ENCODE peak calls at places on chromosomes 12 and 14, in four cellular contexts. One of them, this sample, is unnamed.

GRCh38 chr12:26277511-26278246 is 82.3 kb downstream of the SSPN start:
- DNase-seq in T follicular helper cell: no peak
- DNase-seq in GM10248: no peak
- DNase-seq in A172: peak
- DNase-seq in this sample: no peak

GRCh38 chr12:81274619-81275018 is 196.7 kb downstream of the ACSS3 start:
- DNase-seq in T follicular helper cell: no peak
- DNase-seq in A172: peak
- DNase-seq in GM10248: no peak
- DNase-seq in this sample: no peak

GRCh38 chr14:33287204-33287603 is 348.5 kb downstream of the NPAS3 start:
- DNase-seq in T follicular helper cell: no peak
- DNase-seq in A172: peak
- DNase-seq in GM10248: no peak
- DNase-seq in this sample: no peak

GRCh38 chr12:67999244-67999643 is 10.0 kb downstream of the IFNG-AS1 start:
- DNase-seq in A172: no peak
- DNase-seq in T follicular helper cell: no peak
- DNase-seq in GM10248: no peak
- DNase-seq in this sample: no peak

GRCh38 chr14:64266206-64266605 is 28.0 kb downstream of the ESR2 start:
- DNase-seq in A172: peak
- DNase-seq in GM10248: no peak
- DNase-seq in T follicular helper cell: no peak
- DNase-seq in this sample: peak

GRCh38 chr14:61568572-61569011 is 126.7 kb upstream of the HIF1A start:
- DNase-seq in GM10248: peak
- DNase-seq in A172: no peak
- DNase-seq in T follicular helper cell: peak
- DNase-seq in this sample: no peak

GRCh38 chr14:61211476-61212262 is 69.5 kb downstream of the TMEM30B start:
- DNase-seq in T follicular helper cell: no peak
- DNase-seq in GM10248: no peak
- DNase-seq in A172: no peak
- DNase-seq in this sample: no peak

GRCh38 chr12:15323530-15323929 is 1.2 kb downstream of the PTPRO start:
- DNase-seq in A172: no peak
- DNase-seq in T follicular helper cell: no peak
- DNase-seq in GM10248: no peak
- DNase-seq in this sample: no peak

GRCh38 chr12:56128669-56129209 is 672 bp downstream of the ESYT1 start:
- DNase-seq in GM10248: peak
- DNase-seq in A172: no peak
- DNase-seq in T follicular helper cell: no peak
- DNase-seq in this sample: no peak

GRCh38 chr12:21678959-21679358 is 21.3 kb upstream of the LDHB start:
- DNase-seq in A172: no peak
- DNase-seq in GM10248: no peak
- DNase-seq in T follicular helper cell: no peak
- DNase-seq in this sample: no peak

GRCh38 chr14:91261115-91261514 is 16.6 kb upstream of the GPR68 start:
- DNase-seq in A172: no peak
- DNase-seq in T follicular helper cell: no peak
- DNase-seq in GM10248: no peak
- DNase-seq in this sample: no peak

GRCh38 chr12:103547929-103548328 is 39.1 kb upstream of the STAB2 start:
- DNase-seq in T follicular helper cell: no peak
- DNase-seq in A172: no peak
- DNase-seq in GM10248: no peak
- DNase-seq in this sample: no peak

GRCh38 chr12:65673732-65674131 is 150.6 kb upstream of the HMGA2 start:
- DNase-seq in GM10248: no peak
- DNase-seq in T follicular helper cell: no peak
- DNase-seq in A172: no peak
- DNase-seq in this sample: no peak

GRCh38 chr14:104389326-104390220 is 190.0 kb upstream of the C14orf180 start:
- DNase-seq in T follicular helper cell: peak
- DNase-seq in A172: no peak
- DNase-seq in GM10248: no peak
- DNase-seq in this sample: no peak

GRCh38 chr12:10584415-10584814 is 29.0 kb downstream of the MAGOHB start:
- DNase-seq in GM10248: no peak
- DNase-seq in A172: no peak
- DNase-seq in T follicular helper cell: no peak
- DNase-seq in this sample: no peak

GRCh38 chr14:94483729-94484275 is 7.8 kb upstream of the SERPINA9 start:
- DNase-seq in T follicular helper cell: no peak
- DNase-seq in A172: no peak
- DNase-seq in GM10248: no peak
- DNase-seq in this sample: no peak

This sample was measured in H54.